ENCODE peak calls at places on chromosomes 12 and 14, in eight cellular contexts. P is activated T-cell treated with anti-CD3 and anti-CD28 coated beads for 1 hour; T is lower leg skin; F is activated CD4-positive, alpha-beta memory T cell treated with anti-CD3 and anti-CD28 coated beads for 36 hours; J is activated CD8-positive, alpha-beta T cell treated with anti-CD3 and anti-CD28 coated beads, Interleukin-2, amount 10 ng/mL, durations not matched to agents 7 days and 5 days; Z is NCI-H1930; C is NCI-H146; O is RCC 7860. M is an unnamed sample.

GRCh38 chr12:131704509-131704908 is 6.4 kb upstream of the SFSWAP start:
- DNase-seq in P (no peak), T (no peak), F (no peak), J (no peak), Z (no peak), C (no peak), O (no peak), M (no peak)

GRCh38 chr12:115078988-115079387 is 395.0 kb upstream of the TBX3 start:
- DNase-seq in P (no peak), T (no peak), F (no peak), J (no peak), Z (no peak), C (no peak), O (no peak), M (no peak)

GRCh38 chr14:101554991-101555668 is 6.2 kb upstream of the DIO3 start:
- DNase-seq in P (no peak), T (no peak), F (no peak), J (no peak), Z (no peak), C (no peak), O (no peak), M (no peak)

GRCh38 chr12:95316798-95317197 is 99.2 kb downstream of the VEZT start:
- DNase-seq in P (no peak), T (no peak), F (no peak), J (no peak), Z (no peak), C (no peak), O (no peak), M (no peak)

GRCh38 chr12:9721394-9722092 is 11.4 kb downstream of the CLECL1 start:
- DNase-seq in P (no peak), T (no peak), F (no peak), J (no peak), Z (no peak), C (no peak), O (no peak), M (no peak)

GRCh38 chr14:74922752-74923401 is at the start of gene RPS6KL1:
- DNase-seq in P (peak), T (peak), F (peak), J (peak), Z (peak), C (peak), O (peak), M (peak)

GRCh38 chr14:68088463-68088862 is 268.9 kb downstream of the RAD51B start:
- DNase-seq in P (no peak), T (no peak), F (no peak), J (no peak), Z (peak), C (peak), O (peak), M (no peak)

GRCh38 chr12:58249610-58250009 is 308.2 kb downstream of the ATP23 start:
- DNase-seq in P (no peak), T (no peak), F (no peak), J (no peak), Z (no peak), C (no peak), O (peak), M (no peak)

GRCh38 chr12:1102088-1102487 is 111.1 kb downstream of the ERC1 start:
- DNase-seq in P (no peak), T (no peak), F (no peak), J (no peak), Z (no peak), C (no peak), O (no peak), M (no peak)

GRCh38 chr14:77485901-77486678 is 12.5 kb downstream of the ISM2 start:
- DNase-seq in P (no peak), T (no peak), F (no peak), J (no peak), Z (no peak), C (no peak), O (peak), M (no peak)

GRCh38 chr12:92141585-92142244 is 3.9 kb downstream of the BTG1 start:
- DNase-seq in P (no peak), T (no peak), F (no peak), J (peak), Z (no peak), C (no peak), O (no peak), M (no peak)

GRCh38 chr14:77502109-77502782 is 3.6 kb upstream of the ISM2 start:
- DNase-seq in P (no peak), T (no peak), F (no peak), J (no peak), Z (no peak), C (no peak), O (no peak), M (no peak)

GRCh38 chr14:102928412-102929348 is 6.2 kb downstream of the AMN start:
- DNase-seq in P (peak), T (peak), F (peak), J (peak), Z (peak), C (peak), O (no peak), M (peak)

GRCh38 chr12:110819150-110819549 is 27.6 kb upstream of the CCDC63 start:
- DNase-seq in P (no peak), T (no peak), F (no peak), J (no peak), Z (no peak), C (no peak), O (no peak), M (no peak)

GRCh38 chr12:47991592-47991991 is 12.7 kb downstream of the COL2A1 start:
- DNase-seq in P (no peak), T (no peak), F (no peak), J (no peak), Z (no peak), C (no peak), O (no peak), M (no peak)

GRCh38 chr12:8644345-8645248 is 18.0 kb downstream of the MFAP5 start:
- DNase-seq in P (no peak), T (peak), F (peak), J (peak), Z (no peak), C (no peak), O (no peak), M (no peak)

GRCh38 chr14:102295301-102295700 is 9.7 kb downstream of the MOK start:
- DNase-seq in P (no peak), T (no peak), F (no peak), J (no peak), Z (no peak), C (no peak), O (no peak), M (no peak)

GRCh38 chr14:74207943-74208342 is 31.3 kb upstream of the VSX2 start:
- DNase-seq in P (no peak), T (no peak), F (no peak), J (no peak), Z (no peak), C (no peak), O (no peak), M (no peak)

GRCh38 chr12:51922762-51923505 is 15.6 kb downstream of the ACVRL1 start:
- DNase-seq in P (no peak), T (peak), F (no peak), J (no peak), Z (no peak), C (no peak), O (no peak), M (no peak)

GRCh38 chr12:117733292-117733805 is 235.4 kb downstream of the KSR2 start:
- DNase-seq in P (no peak), T (no peak), F (no peak), J (no peak), Z (no peak), C (no peak), O (no peak), M (no peak)

GRCh38 chr14:89444044-89444443 is 27.0 kb upstream of the FOXN3 start:
- DNase-seq in P (no peak), T (no peak), F (peak), J (peak), Z (no peak), C (no peak), O (no peak), M (no peak)

GRCh38 chr12:189622-189962 is 24.4 kb downstream of the SLC6A12 start:
- DNase-seq in P (no peak), T (no peak), F (no peak), J (no peak), Z (no peak), C (no peak), O (no peak), M (no peak)

GRCh38 chr12:41264281-41264680 is 76.2 kb downstream of the PDZRN4 start:
- DNase-seq in P (no peak), T (no peak), F (no peak), J (no peak), Z (peak), C (peak), O (peak), M (no peak)